ENCODE peak calls at places on chromosomes 6 and 20, in seven cellular contexts. F, E, I, G, D, M and T are unnamed samples.

GRCh38 chr20:63121246-63121645 is 94.7 kb downstream of the YTHDF1 start:
- DNase-seq in F (no peak), G (no peak), I (no peak), M (no peak), E (no peak), D (no peak), T (no peak)

GRCh38 chr20:46670585-46671584 is 18.4 kb downstream of the TP53RK start:
- DNase-seq in I (no peak), D (no peak), M (no peak), G (no peak), E (no peak), F (no peak), T (no peak)

GRCh38 chr6:72464791-72465691 is 156.8 kb upstream of the KCNQ5 start:
- DNase-seq in D (peak), I (no peak), E (peak), G (no peak), F (peak), M (no peak), T (no peak)

GRCh38 chr6:119979862-119980261 is 630.3 kb upstream of the MAN1A1 start:
- DNase-seq in F (no peak), E (no peak), D (no peak), G (no peak), M (no peak), I (no peak), T (no peak)

GRCh38 chr6:3276174-3277167 is 17.7 kb downstream of the PSMG4 start:
- DNase-seq in G (no peak), E (no peak), F (no peak), I (no peak), D (no peak), M (no peak), T (no peak)

GRCh38 chr20:50286609-50287008 is 96.0 kb downstream of the CEBPB start:
- DNase-seq in G (no peak), E (no peak), I (no peak), D (peak), F (no peak), M (no peak), T (no peak)

GRCh38 chr20:41095110-41095969 is 42.0 kb upstream of the PLCG1 start:
- DNase-seq in E (no peak), I (peak), F (peak), D (peak), G (peak), M (peak), T (no peak)

GRCh38 chr6:139699335-139699734 is 324.9 kb upstream of the CITED2 start:
- DNase-seq in G (no peak), I (no peak), E (no peak), M (no peak), D (peak), F (no peak), T (no peak)